ENCODE peak calls at places on chromosomes 16 and 17, in four cellular contexts. One of them, this sample, is unnamed. For H3K4me1, the result is how much of the 10 kb centered on the place peaks cover.

GRCh38 chr17:14744716-14745115 is 443.8 kb downstream of the HS3ST3B1 start:
- DNase-seq in mucosa of descending colon: no peak
- DNase-seq in psoas muscle: no peak
- DNase-seq in adipocyte: no peak
- DNase-seq in this sample: no peak

GRCh38 chr16:9270941-9271340 is 179.5 kb downstream of the HAPSTR1 start:
- DNase-seq in mucosa of descending colon: no peak
- DNase-seq in psoas muscle: no peak
- DNase-seq in adipocyte: no peak
- DNase-seq in this sample: no peak

GRCh38 chr17:38617967-38618760 is 12.4 kb upstream of the SRCIN1 start:
- DNase-seq in mucosa of descending colon: no peak
- DNase-seq in psoas muscle: no peak
- DNase-seq in adipocyte: no peak
- DNase-seq in this sample: no peak

GRCh38 chr17:13088666-13089065 is 70.8 kb upstream of the ELAC2 start:
- DNase-seq in mucosa of descending colon: no peak
- DNase-seq in psoas muscle: no peak
- DNase-seq in adipocyte: no peak
- DNase-seq in this sample: no peak

GRCh38 chr17:28745777-28746473 is 2.1 kb downstream of the TRAF4 start:
- DNase-seq in mucosa of descending colon: peak
- DNase-seq in psoas muscle: no peak
- DNase-seq in adipocyte: peak
- DNase-seq in this sample: peak

GRCh38 chr17:75734674-75735294 is 13.5 kb downstream of the ITGB4 start:
- DNase-seq in mucosa of descending colon: no peak
- DNase-seq in psoas muscle: no peak
- DNase-seq in adipocyte: no peak
- DNase-seq in this sample: peak

GRCh38 chr16:17339764-17340541 is 130.8 kb downstream of the XYLT1 start:
- DNase-seq in mucosa of descending colon: no peak
- DNase-seq in psoas muscle: no peak
- DNase-seq in adipocyte: peak
- DNase-seq in this sample: peak

GRCh38 chr17:71349908-71350600 is 770.8 kb upstream of the SOX9 start:
- DNase-seq in mucosa of descending colon: no peak
- DNase-seq in psoas muscle: no peak
- DNase-seq in adipocyte: no peak
- DNase-seq in this sample: no peak

GRCh38 chr17:10429416-10430045 is 7.8 kb upstream of the MYH8 start:
- DNase-seq in mucosa of descending colon: no peak
- DNase-seq in psoas muscle: no peak
- DNase-seq in adipocyte: no peak
- DNase-seq in this sample: no peak

GRCh38 chr17:57864273-57864672 is 14.4 kb upstream of the MRPS23 start:
- DNase-seq in mucosa of descending colon: peak
- DNase-seq in psoas muscle: no peak
- DNase-seq in adipocyte: no peak
- DNase-seq in this sample: no peak

GRCh38 chr17:22570144-22570845 is 878.0 kb downstream of the KCNJ18 start:
- DNase-seq in mucosa of descending colon: no peak
- DNase-seq in psoas muscle: no peak
- DNase-seq in adipocyte: no peak
- DNase-seq in this sample: no peak

GRCh38 chr16:102060-102855 is 24.2 kb downstream of the MPG start:
- DNase-seq in mucosa of descending colon: no peak
- DNase-seq in psoas muscle: peak
- DNase-seq in adipocyte: no peak
- DNase-seq in this sample: no peak

GRCh38 chr16:53549970-53550406 is 47.0 kb upstream of the AKTIP start:
- DNase-seq in mucosa of descending colon: peak
- DNase-seq in psoas muscle: no peak
- DNase-seq in adipocyte: peak
- DNase-seq in this sample: peak

GRCh38 chr16:89484923-89485679 is 5.3 kb downstream of the ANKRD11 start:
- DNase-seq in mucosa of descending colon: no peak
- DNase-seq in psoas muscle: no peak
- DNase-seq in adipocyte: no peak
- DNase-seq in this sample: peak
- H3K4me1 ChIP-seq in mucosa of descending colon: half or more
- H3K4me1 ChIP-seq in psoas muscle: half or more
- H3K4me1 ChIP-seq in adipocyte: half or more
- H3K4me1 ChIP-seq in this sample: under half

GRCh38 chr17:79838541-79839274 is 532 bp downstream of the CBX4 start:
- DNase-seq in mucosa of descending colon: peak
- DNase-seq in psoas muscle: peak
- DNase-seq in adipocyte: peak
- DNase-seq in this sample: peak
- H3K4me1 ChIP-seq in mucosa of descending colon: half or more
- H3K4me1 ChIP-seq in psoas muscle: under half
- H3K4me1 ChIP-seq in adipocyte: under half
- H3K4me1 ChIP-seq in this sample: under half

GRCh38 chr17:43942286-43942685 is at the start of gene PPY:
- DNase-seq in mucosa of descending colon: peak
- DNase-seq in psoas muscle: no peak
- DNase-seq in adipocyte: no peak
- DNase-seq in this sample: no peak
- H3K4me1 ChIP-seq in mucosa of descending colon: under half
- H3K4me1 ChIP-seq in psoas muscle: under half
- H3K4me1 ChIP-seq in adipocyte: under half
- H3K4me1 ChIP-seq in this sample: under half

GRCh38 chr17:41672153-41672552 is 16.5 kb upstream of the EIF1 start:
- DNase-seq in mucosa of descending colon: no peak
- DNase-seq in psoas muscle: no peak
- DNase-seq in adipocyte: no peak
- DNase-seq in this sample: no peak
- H3K4me1 ChIP-seq in mucosa of descending colon: under half
- H3K4me1 ChIP-seq in psoas muscle: under half
- H3K4me1 ChIP-seq in adipocyte: under half
- H3K4me1 ChIP-seq in this sample: under half

DNA sequence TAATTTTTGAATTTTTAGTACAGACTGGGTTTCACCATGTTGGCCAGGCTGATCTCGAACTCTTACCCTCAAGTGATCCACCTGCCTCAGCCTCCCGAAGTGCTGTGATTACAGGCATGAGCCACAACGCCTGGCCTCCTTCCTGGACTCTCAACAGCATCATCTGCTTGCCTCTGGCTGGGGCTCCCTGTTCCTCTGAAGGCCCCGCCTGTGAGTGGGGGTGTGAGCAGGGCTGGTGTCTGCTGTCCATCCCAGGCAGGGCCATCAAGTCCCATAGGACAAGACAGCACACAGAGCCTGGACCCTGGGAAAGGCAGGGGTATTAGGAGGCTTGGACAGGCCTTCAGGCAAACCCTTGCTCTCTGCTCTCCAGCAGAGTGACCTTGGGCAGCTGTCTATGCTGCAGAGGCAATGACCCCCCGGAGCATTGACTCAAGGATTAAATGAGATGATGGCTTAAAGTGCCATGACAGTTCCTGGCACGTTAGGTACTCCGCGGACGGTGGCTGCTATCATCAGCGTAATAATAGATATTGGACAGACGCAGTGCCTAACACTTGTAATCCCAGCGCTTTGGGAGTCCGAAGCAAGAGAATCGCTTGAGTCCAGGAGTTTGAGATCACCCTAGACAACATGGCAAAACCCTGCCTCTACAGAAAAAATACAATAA is 19.2 kb downstream of the SCNN1B start:
- DNase-seq in mucosa of descending colon: peak
- DNase-seq in psoas muscle: no peak
- DNase-seq in adipocyte: no peak
- DNase-seq in this sample: no peak
- H3K4me1 ChIP-seq in mucosa of descending colon: under half
- H3K4me1 ChIP-seq in psoas muscle: under half
- H3K4me1 ChIP-seq in adipocyte: under half
- H3K4me1 ChIP-seq in this sample: under half

GRCh38 chr17:46800573-46800972 is 17.9 kb downstream of the WNT3 start:
- DNase-seq in mucosa of descending colon: no peak
- DNase-seq in psoas muscle: no peak
- DNase-seq in adipocyte: no peak
- DNase-seq in this sample: no peak

GRCh38 chr17:46805771-46806170 is 12.7 kb downstream of the WNT3 start:
- DNase-seq in mucosa of descending colon: no peak
- DNase-seq in psoas muscle: no peak
- DNase-seq in adipocyte: no peak
- DNase-seq in this sample: no peak

GRCh38 chr17:46797131-46797530 is 21.4 kb downstream of the WNT3 start:
- DNase-seq in mucosa of descending colon: no peak
- DNase-seq in psoas muscle: no peak
- DNase-seq in adipocyte: no peak
- DNase-seq in this sample: no peak

DNA sequence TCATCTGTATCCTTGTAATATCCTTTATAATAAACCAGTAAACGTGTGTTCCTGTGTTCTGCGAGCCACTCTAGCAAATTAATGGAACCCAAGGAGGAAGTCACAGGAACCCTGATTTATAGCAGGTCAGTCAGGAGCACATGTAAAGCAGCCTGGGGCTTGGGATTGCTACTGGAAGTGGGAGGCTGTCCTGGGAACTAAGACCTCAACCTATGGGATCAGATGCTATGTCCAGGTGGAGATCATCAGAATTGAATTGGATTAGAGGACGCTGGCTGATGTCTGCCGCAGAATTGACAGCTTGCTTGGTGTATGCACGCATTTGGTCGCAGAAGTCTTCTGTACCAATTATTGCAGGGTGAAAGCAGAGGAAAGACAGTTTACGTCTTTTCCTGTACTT is 15.7 kb downstream of the WNT3 start:
- DNase-seq in mucosa of descending colon: no peak
- DNase-seq in psoas muscle: no peak
- DNase-seq in adipocyte: no peak
- DNase-seq in this sample: no peak
- H3K4me1 ChIP-seq in mucosa of descending colon: under half
- H3K4me1 ChIP-seq in psoas muscle: under half
- H3K4me1 ChIP-seq in adipocyte: under half
- H3K4me1 ChIP-seq in this sample: under half

GRCh38 chr16:19105891-19106624 is 7.7 kb upstream of the ITPRIPL2 start:
- DNase-seq in mucosa of descending colon: no peak
- DNase-seq in psoas muscle: no peak
- DNase-seq in adipocyte: no peak
- DNase-seq in this sample: no peak
- H3K4me1 ChIP-seq in mucosa of descending colon: under half
- H3K4me1 ChIP-seq in psoas muscle: under half
- H3K4me1 ChIP-seq in adipocyte: under half
- H3K4me1 ChIP-seq in this sample: under half